ENCODE peak calls at places on chromosome 11, in four cellular contexts. One of them, this sample, is unnamed.

GRCh38 chr11:66860449-66860831 is 3.6 kb downstream of the LRFN4 start:
- DNase-seq in SK-N-SH: no peak
- DNase-seq in ascending aorta: no peak
- DNase-seq in IMR-90: no peak
- DNase-seq in this sample: no peak

GRCh38 chr11:126104420-126104819 is 41.8 kb upstream of the CDON start:
- DNase-seq in SK-N-SH: no peak
- DNase-seq in ascending aorta: no peak
- DNase-seq in IMR-90: no peak
- DNase-seq in this sample: no peak

GRCh38 chr11:208917-209260 is 1.4 kb downstream of the RIC8A start:
- DNase-seq in SK-N-SH: no peak
- DNase-seq in ascending aorta: no peak
- DNase-seq in IMR-90: no peak
- DNase-seq in this sample: no peak

GRCh38 chr11:110243804-110244203 is 52.6 kb downstream of the RDX start:
- DNase-seq in SK-N-SH: no peak
- DNase-seq in ascending aorta: no peak
- DNase-seq in IMR-90: no peak
- DNase-seq in this sample: no peak

GRCh38 chr11:76347391-76347790 is 33.5 kb downstream of the THAP12 start:
- DNase-seq in SK-N-SH: no peak
- DNase-seq in ascending aorta: no peak
- DNase-seq in IMR-90: no peak
- DNase-seq in this sample: peak

GRCh38 chr11:44178381-44178780 is 82.9 kb downstream of the EXT2 start:
- DNase-seq in SK-N-SH: no peak
- DNase-seq in ascending aorta: no peak
- DNase-seq in IMR-90: peak
- DNase-seq in this sample: peak

GRCh38 chr11:104836711-104837110 is 61.5 kb downstream of the CASP12 start:
- DNase-seq in SK-N-SH: no peak
- DNase-seq in ascending aorta: no peak
- DNase-seq in IMR-90: no peak
- DNase-seq in this sample: no peak

GRCh38 chr11:14015711-14016110 is 53.2 kb downstream of the SPON1 start:
- DNase-seq in SK-N-SH: no peak
- DNase-seq in ascending aorta: no peak
- DNase-seq in IMR-90: peak
- DNase-seq in this sample: peak

GRCh38 chr11:71139516-71140205 is 112.7 kb downstream of the SHANK2 start:
- DNase-seq in SK-N-SH: no peak
- DNase-seq in ascending aorta: no peak
- DNase-seq in IMR-90: peak
- DNase-seq in this sample: peak

GRCh38 chr11:102603576-102603975 is 21.6 kb downstream of the MMP20 start:
- DNase-seq in SK-N-SH: no peak
- DNase-seq in ascending aorta: no peak
- DNase-seq in IMR-90: peak
- DNase-seq in this sample: no peak

GRCh38 chr11:66524304-66525040 is 14.0 kb downstream of the BBS1 start:
- DNase-seq in SK-N-SH: no peak
- DNase-seq in ascending aorta: no peak
- DNase-seq in IMR-90: no peak
- DNase-seq in this sample: no peak

GRCh38 chr11:43747130-43747802 is 66.7 kb downstream of the HSD17B12 start:
- DNase-seq in SK-N-SH: no peak
- DNase-seq in ascending aorta: no peak
- DNase-seq in IMR-90: no peak
- DNase-seq in this sample: no peak

GRCh38 chr11:119095066-119095880 is 6.4 kb downstream of the DPAGT1 start:
- DNase-seq in SK-N-SH: peak
- DNase-seq in ascending aorta: peak
- DNase-seq in IMR-90: peak
- DNase-seq in this sample: peak
- TF ChIP-seq CTCF in SK-N-SH: peak
- TF ChIP-seq CTCF in ascending aorta: no peak
- TF ChIP-seq CTCF in IMR-90: no peak
- TF ChIP-seq CTCF in this sample: no peak

GRCh38 chr11:45678962-45679361 is 13.5 kb upstream of the CHST1 start:
- DNase-seq in SK-N-SH: no peak
- DNase-seq in ascending aorta: no peak
- DNase-seq in IMR-90: no peak
- DNase-seq in this sample: no peak
- TF ChIP-seq CTCF in SK-N-SH: no peak
- TF ChIP-seq CTCF in ascending aorta: no peak
- TF ChIP-seq CTCF in IMR-90: no peak
- TF ChIP-seq CTCF in this sample: no peak

GRCh38 chr11:103636232-103636631 is 400.2 kb upstream of the DDI1 start:
- DNase-seq in SK-N-SH: no peak
- DNase-seq in ascending aorta: no peak
- DNase-seq in IMR-90: no peak
- DNase-seq in this sample: no peak

GRCh38 chr11:103631841-103632240 is 404.6 kb upstream of the DDI1 start:
- DNase-seq in SK-N-SH: no peak
- DNase-seq in ascending aorta: no peak
- DNase-seq in IMR-90: no peak
- DNase-seq in this sample: no peak

GRCh38 chr11:103633819-103634590 is 402.4 kb upstream of the DDI1 start:
- DNase-seq in SK-N-SH: no peak
- DNase-seq in ascending aorta: no peak
- DNase-seq in IMR-90: no peak
- DNase-seq in this sample: peak

GRCh38 chr11:103637250-103637649 is 399.2 kb upstream of the DDI1 start:
- DNase-seq in SK-N-SH: no peak
- DNase-seq in ascending aorta: no peak
- DNase-seq in IMR-90: peak
- DNase-seq in this sample: peak

GRCh38 chr11:103633037-103633788 is 403.2 kb upstream of the DDI1 start:
- DNase-seq in SK-N-SH: no peak
- DNase-seq in ascending aorta: no peak
- DNase-seq in IMR-90: peak
- DNase-seq in this sample: peak
- TF ChIP-seq CTCF in SK-N-SH: no peak
- TF ChIP-seq CTCF in ascending aorta: no peak
- TF ChIP-seq CTCF in IMR-90: no peak
- TF ChIP-seq CTCF in this sample: no peak

DNA sequence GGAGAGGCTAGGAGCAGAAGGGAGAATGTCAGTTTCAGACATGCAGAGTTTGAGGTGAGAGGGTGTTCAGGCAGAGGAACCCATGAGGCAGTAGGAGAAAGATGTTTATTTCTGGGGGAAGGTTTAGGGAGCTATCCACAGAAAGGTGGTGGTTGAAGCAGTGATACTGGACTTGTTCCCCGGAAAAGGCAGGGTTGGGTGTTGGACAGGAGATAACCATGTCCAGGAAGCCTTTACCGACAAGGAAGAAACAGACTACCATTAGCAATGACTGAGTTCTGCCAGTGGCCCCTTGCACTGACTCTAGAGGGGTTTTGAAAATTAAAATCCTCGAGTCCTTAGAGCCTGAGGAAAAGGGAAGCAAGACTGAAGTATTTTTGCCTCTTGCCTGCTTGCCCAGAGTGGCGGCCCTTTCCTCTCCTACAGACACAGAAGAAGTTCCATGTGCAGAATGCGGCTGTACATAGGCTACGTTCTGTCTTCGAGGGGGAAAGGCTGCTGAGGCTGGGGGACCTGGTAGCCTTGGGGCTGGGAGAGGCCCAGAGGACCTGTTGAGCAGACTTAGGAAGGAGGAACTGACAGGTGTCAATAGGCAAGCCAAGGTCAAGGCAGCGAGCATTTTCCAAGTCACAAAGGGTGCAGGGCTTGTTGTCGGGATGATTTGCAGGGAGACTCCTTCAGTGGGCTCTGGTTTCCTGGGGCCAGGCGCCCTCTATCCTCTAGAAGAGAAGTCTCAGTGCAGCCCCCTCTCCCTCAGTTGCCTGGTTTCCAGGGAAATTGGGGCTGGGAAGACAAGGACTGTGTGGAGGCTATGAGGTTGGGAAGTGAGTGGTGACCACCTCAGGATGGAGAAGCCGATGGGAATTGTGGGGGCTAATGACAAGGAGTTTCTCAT is 146.7 kb downstream of the LDLRAD3 start:
- DNase-seq in SK-N-SH: no peak
- DNase-seq in ascending aorta: no peak
- DNase-seq in IMR-90: no peak
- DNase-seq in this sample: no peak
- TF ChIP-seq CTCF in SK-N-SH: no peak
- TF ChIP-seq CTCF in ascending aorta: no peak
- TF ChIP-seq CTCF in IMR-90: no peak
- TF ChIP-seq CTCF in this sample: no peak

GRCh38 chr11:24046731-24047130 is 450.1 kb upstream of the LUZP2 start:
- DNase-seq in SK-N-SH: no peak
- DNase-seq in ascending aorta: no peak
- DNase-seq in IMR-90: peak
- DNase-seq in this sample: no peak

GRCh38 chr11:24043842-24044241 is 453.0 kb upstream of the LUZP2 start:
- DNase-seq in SK-N-SH: no peak
- DNase-seq in ascending aorta: no peak
- DNase-seq in IMR-90: no peak
- DNase-seq in this sample: no peak
- TF ChIP-seq CTCF in SK-N-SH: no peak
- TF ChIP-seq CTCF in ascending aorta: no peak
- TF ChIP-seq CTCF in IMR-90: no peak
- TF ChIP-seq CTCF in this sample: no peak

GRCh38 chr11:2898366-2899079 is 12.9 kb upstream of the CDKN1C start:
- DNase-seq in SK-N-SH: no peak
- DNase-seq in ascending aorta: peak
- DNase-seq in IMR-90: peak
- DNase-seq in this sample: peak
- TF ChIP-seq CTCF in SK-N-SH: no peak
- TF ChIP-seq CTCF in ascending aorta: no peak
- TF ChIP-seq CTCF in IMR-90: no peak
- TF ChIP-seq CTCF in this sample: no peak

This sample was measured in fibroblast of villous mesenchyme.